ENCODE peak calls at places on chromosomes 2 and 18, in seven cellular contexts. X is type B pancreatic cell, N is GM10248, G is upper lobe of left lung, R is foreskin fibroblast, U is dorsolateral prefrontal cortex, I is Calu3. H is an unnamed sample.

GRCh38 chr2:46170611-46171385 is 126.4 kb upstream of the EPAS1 start:
- DNase-seq in X (no peak), N (no peak), G (no peak), R (peak), U (no peak), I (no peak), H (no peak)

GRCh38 chr18:49547701-49548100 is 14.2 kb upstream of the LIPG start:
- DNase-seq in X (no peak), N (no peak), G (no peak), R (no peak), U (no peak), I (no peak), H (no peak)

GRCh38 chr2:152847067-152847466 is 128.6 kb downstream of the ARL6IP6 start:
- DNase-seq in X (no peak), N (no peak), G (no peak), R (no peak), U (no peak), I (no peak), H (no peak)

GRCh38 chr2:53445376-53446072 is 322.1 kb upstream of the CHAC2 start:
- DNase-seq in X (no peak), N (no peak), G (no peak), R (peak), U (no peak), I (no peak), H (no peak)

GRCh38 chr2:40851661-40852060 is 399.8 kb upstream of the SLC8A1 start:
- DNase-seq in X (no peak), N (no peak), G (no peak), R (peak), U (no peak), I (no peak), H (no peak)

GRCh38 chr2:126953483-126953882 is 54.8 kb downstream of the TEX51 start:
- DNase-seq in X (no peak), N (no peak), G (no peak), R (no peak), U (no peak), I (no peak), H (no peak)

GRCh38 chr18:70046207-70046606 is 98.5 kb upstream of the CD226 start:
- DNase-seq in X (no peak), N (no peak), G (no peak), R (peak), U (no peak), I (no peak), H (no peak)

GRCh38 chr2:184906709-184907108 is 308.4 kb downstream of the ZNF804A start:
- DNase-seq in X (no peak), N (no peak), G (no peak), R (no peak), U (no peak), I (no peak), H (no peak)

GRCh38 chr2:215965532-215966152 is 47.7 kb downstream of the MREG start:
- DNase-seq in X (no peak), N (no peak), G (no peak), R (no peak), U (no peak), I (no peak), H (no peak)

GRCh38 chr2:19861771-19862170 is 40.0 kb downstream of the TTC32 start:
- DNase-seq in X (no peak), N (no peak), G (no peak), R (peak), U (no peak), I (no peak), H (no peak)

GRCh38 chr2:138391956-138392355 is 109.6 kb upstream of the SPOPL start:
- DNase-seq in X (no peak), N (no peak), G (no peak), R (peak), U (no peak), I (no peak), H (no peak)

GRCh38 chr2:36329746-36330145 is 25.8 kb upstream of the CRIM1 start:
- DNase-seq in X (no peak), N (no peak), G (no peak), R (peak), U (no peak), I (peak), H (no peak)

GRCh38 chr2:9377461-9378097 is 45.7 kb downstream of the ITGB1BP1 start:
- DNase-seq in X (no peak), N (no peak), G (no peak), R (peak), U (no peak), I (no peak), H (no peak)

GRCh38 chr2:77397763-77398162 is 124.4 kb downstream of the LRRTM4 start:
- DNase-seq in X (no peak), N (no peak), G (no peak), R (no peak), U (no peak), I (no peak), H (no peak)

DNA sequence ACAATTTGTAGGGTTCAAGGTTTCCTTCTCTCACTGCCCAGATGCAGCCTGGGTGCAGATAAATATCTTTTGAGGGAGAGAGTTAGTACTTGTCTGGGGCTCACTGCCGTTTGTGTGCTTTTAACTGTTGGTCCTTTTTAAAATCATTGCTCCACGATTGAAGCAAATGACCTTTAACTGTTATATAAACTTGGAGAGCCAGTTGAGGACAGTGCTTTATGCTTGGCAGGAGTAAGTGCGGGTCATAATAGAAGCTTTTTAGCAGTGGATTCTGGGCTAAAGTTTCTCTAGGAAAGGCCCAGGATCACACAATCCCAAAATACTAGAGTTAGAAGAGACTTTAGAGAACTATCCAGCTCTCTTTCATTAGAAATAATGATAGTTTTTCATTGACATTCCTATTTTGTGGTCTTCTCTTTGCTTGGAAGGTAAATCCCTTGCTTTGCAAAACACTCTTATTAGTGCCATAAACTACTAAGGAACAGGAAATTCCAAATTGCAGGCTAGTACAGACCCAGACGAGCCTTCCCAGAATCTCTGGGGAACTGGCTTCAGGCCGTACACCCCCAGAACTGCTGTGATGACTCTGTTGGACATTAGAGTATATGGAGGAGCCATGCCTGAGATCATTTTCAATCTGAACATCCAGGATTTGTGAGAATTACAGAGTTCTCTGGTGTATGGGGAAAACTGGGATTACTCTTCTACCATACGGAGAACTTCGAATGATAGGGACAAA is 19.1 kb downstream of the LIMS1 start:
- DNase-seq in X (no peak), N (no peak), G (no peak), R (no peak), U (no peak), I (no peak), H (no peak)
- TF ChIP-seq CTCF in X (no peak), N (no peak), G (no peak), R (no peak), U (no peak), I (no peak), H (no peak)

GRCh38 chr2:25339791-25340339 is 1.9 kb downstream of the DNMT3A start:
- DNase-seq in X (no peak), N (no peak), G (peak), R (peak), U (no peak), I (no peak), H (no peak)
- TF ChIP-seq CTCF in X (no peak), N (no peak), G (no peak), R (no peak), U (no peak), I (no peak), H (no peak)

DNA sequence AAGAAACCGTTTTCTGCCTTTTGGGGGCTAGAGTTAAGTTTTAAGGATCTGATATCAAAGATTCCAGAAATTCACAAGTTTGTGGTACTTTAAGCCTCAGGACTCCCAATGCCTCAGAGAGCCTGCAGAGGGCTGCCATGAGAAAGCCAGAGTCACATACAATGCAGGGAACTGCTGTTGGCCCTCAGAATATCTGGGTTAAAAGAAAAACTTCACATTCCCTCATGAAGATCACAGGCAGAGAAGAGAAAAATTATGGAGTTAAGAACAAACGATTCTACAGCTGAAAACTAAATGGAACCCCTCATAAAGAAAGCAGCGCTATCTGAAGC is 39.5 kb downstream of the HDAC4 start:
- DNase-seq in X (no peak), N (no peak), G (no peak), R (peak), U (no peak), I (no peak), H (no peak)
- TF ChIP-seq CTCF in X (peak), N (no peak), G (no peak), R (peak), U (peak), I (no peak), H (no peak)

DNA sequence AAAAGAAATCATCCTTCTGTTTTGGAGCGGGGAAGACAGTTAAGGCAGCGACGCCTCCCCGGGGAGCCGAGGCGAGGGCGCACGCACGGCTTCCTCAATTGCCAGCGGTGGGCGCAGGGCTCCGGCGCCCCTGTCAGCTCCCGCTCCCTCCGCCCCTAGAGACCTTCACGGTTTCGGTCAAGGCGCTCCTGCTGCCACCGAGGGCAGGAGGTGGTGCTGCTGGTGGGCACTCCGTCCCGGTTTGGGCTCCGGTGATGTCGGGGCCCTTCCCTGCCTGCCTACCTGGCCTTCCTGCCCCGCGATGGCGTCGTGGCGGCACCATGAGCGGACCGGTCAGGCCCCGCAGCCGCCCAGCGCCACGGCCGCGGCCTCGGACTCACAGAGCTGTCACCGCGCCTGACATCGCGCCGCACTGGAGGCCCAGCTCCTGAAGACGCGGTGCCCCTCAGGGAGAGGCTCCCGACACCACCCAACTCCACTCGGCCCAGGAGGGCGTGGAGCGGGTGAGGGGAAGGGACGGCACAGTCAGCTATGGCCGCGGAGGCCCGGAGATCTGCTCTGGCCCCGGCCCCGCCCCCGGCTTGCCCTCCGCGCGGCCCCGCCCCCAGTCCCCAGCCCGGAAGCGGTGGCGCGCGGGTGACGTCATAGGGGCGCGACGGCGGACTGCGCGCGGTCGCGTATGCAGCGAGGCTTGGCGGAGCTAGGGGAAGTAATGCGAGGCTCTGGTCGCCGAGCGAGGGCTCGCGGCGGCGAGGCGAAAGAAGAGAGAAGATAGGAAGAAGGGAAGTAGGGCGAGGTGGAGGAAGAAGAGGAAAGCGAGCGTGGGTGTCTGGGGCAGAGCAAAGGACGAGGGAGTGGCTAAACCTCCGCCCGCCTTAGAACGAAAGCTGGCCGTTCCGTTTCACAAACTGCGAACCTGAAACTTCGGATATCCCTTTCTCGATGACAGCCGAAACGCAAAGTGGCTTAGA is at the start of gene SLC35F5:
- DNase-seq in X (peak), N (peak), G (peak), R (peak), U (peak), I (peak), H (peak)
- TF ChIP-seq CTCF in X (no peak), N (no peak), G (no peak), R (no peak), U (no peak), I (no peak), H (no peak)

DNA sequence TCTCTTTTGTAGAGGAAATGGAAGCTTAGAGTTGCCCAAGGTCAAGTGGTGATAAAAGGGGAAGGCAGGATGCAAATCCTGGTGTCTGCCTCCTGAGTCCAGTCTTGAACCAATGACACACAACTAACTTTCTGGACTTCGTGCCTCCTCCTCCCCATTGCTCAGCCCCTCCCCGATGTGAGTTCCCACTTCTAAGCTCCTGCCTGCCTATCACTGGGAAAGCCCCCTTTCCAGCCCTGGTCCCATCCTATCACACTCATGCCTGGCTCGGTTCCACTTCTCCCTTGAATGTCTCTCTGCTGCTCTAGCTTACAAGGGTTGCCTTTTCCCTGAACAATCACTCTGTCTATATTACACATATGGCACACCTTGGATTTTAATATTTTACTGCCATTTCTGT is 6.9 kb upstream of the CTIF start:
- DNase-seq in X (no peak), N (no peak), G (no peak), R (no peak), U (no peak), I (no peak), H (no peak)
- TF ChIP-seq CTCF in X (no peak), N (no peak), G (no peak), R (no peak), U (no peak), I (no peak), H (no peak)

DNA sequence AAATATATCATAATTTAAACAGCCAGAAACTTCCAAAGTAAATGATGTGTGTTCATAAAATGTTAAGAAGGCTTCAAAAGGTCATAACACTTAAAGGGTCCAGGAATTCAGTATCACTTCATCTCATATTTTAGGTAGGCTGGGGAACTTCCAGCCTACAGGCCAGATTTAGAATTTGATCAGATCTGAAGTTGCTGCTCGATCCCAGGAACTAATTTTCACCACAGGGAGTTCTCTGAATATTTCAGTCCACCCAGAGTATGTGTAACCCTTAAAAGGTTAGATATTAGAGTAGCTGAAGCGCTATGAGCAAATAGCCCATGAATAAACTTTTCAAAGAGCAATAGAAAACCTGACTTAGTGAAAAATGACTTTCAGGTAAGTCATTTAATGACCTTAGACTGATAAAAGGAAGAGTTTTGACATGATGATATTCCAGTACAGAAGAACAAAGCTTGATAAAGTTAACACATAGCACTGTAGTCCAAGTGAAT is 1.7 kb downstream of the WIPF1 start:
- DNase-seq in X (no peak), N (no peak), G (no peak), R (no peak), U (no peak), I (no peak), H (no peak)
- TF ChIP-seq CTCF in X (no peak), N (no peak), G (no peak), R (no peak), U (no peak), I (no peak), H (no peak)

GRCh38 chr2:189798312-189799029 is 14.2 kb downstream of the PMS1 start:
- DNase-seq in X (no peak), N (peak), G (no peak), R (peak), U (no peak), I (no peak), H (no peak)
- TF ChIP-seq CTCF in X (peak), N (peak), G (peak), R (peak), U (peak), I (peak), H (no peak)

DNA sequence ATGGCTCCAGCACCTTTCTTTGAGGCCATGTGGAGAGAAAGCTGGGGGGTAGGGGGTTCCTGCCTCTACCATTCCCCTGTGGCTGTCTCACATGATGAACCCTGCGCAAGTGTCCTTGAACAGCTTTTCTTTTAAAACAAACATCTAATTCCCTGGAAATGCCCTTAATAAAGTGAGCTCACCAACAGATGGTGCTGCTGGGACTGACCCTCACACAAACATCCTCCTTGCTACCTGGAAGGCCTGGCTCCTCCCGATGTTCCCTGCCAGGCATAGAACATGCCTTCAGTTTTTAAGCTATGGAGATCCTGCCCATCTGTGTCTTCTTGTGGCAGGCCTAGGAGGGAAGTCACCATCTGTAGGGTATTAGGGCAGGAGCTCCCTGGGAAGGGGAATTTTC is 60.7 kb upstream of the GATA6 start:
- DNase-seq in X (no peak), N (no peak), G (no peak), R (no peak), U (no peak), I (peak), H (no peak)
- TF ChIP-seq CTCF in X (no peak), N (no peak), G (no peak), R (no peak), U (no peak), I (no peak), H (no peak)